ENCODE peak calls at places on chromosome 14, in four cellular contexts. T is GM23248; B is CD8-positive, alpha-beta memory T cell; S is effector memory CD4-positive, alpha-beta T cell. Z is an unnamed sample.

GRCh38 chr14:50064993-50065392 is 51.4 kb downstream of the VCPKMT start:
- DNase-seq in T (peak; percentile 68), S (peak; percentile 42), B (peak; percentile 36), Z (no peak)

GRCh38 chr14:95406756-95407155 is 87.0 kb upstream of the CLMN start:
- DNase-seq in T (no peak), B (no peak), S (no peak), Z (no peak)

GRCh38 chr14:72965249-72965648 is 39.0 kb downstream of the DCAF4 start:
- DNase-seq in S (no peak), B (no peak), T (peak; percentile 54), Z (no peak)

GRCh38 chr14:102262894-102263462 is 42.0 kb downstream of the MOK start:
- DNase-seq in T (peak; percentile 39), B (no peak), S (no peak), Z (no peak)

GRCh38 chr14:101195309-101195724 is 291.8 kb upstream of the RTL1 start:
- DNase-seq in B (no peak), S (no peak), T (no peak), Z (no peak)

GRCh38 chr14:65213316-65213715 is 111.0 kb upstream of the MAX start:
- DNase-seq in S (no peak), T (no peak), B (no peak), Z (no peak)

GRCh38 chr14:32594766-32595165 is 265.7 kb downstream of the AKAP6 start:
- DNase-seq in S (no peak), T (peak; percentile 87), B (no peak), Z (no peak)

GRCh38 chr14:54797986-54798385 is 104.6 kb downstream of the GCH1 start:
- DNase-seq in T (no peak), B (no peak), S (no peak), Z (no peak)

GRCh38 chr14:54699087-54699530 is 132.2 kb downstream of the SAMD4A start:
- DNase-seq in S (no peak), B (no peak), T (peak; percentile 70), Z (no peak)

GRCh38 chr14:87432698-87433097 is 560.3 kb downstream of the GALC start:
- DNase-seq in B (no peak), T (no peak), S (no peak), Z (no peak)

GRCh38 chr14:95741051-95741490 is 27.1 kb upstream of the TCL1A start:
- DNase-seq in S (no peak), B (no peak), T (peak; percentile 2), Z (no peak)

GRCh38 chr14:74141703-74142102 is 56.9 kb downstream of the LIN52 start:
- DNase-seq in B (no peak), S (no peak), T (peak; percentile 46), Z (no peak)

GRCh38 chr14:102370305-102370809 is 7.6 kb downstream of the TECPR2 start:
- DNase-seq in T (no peak), S (no peak), B (no peak), Z (no peak)

GRCh38 chr14:52791204-52792096 is at the start of gene GNPNAT1:
- DNase-seq in S (peak; percentile 85), T (peak; percentile 94), B (peak; percentile 89), Z (peak; percentile 80)

GRCh38 chr14:52786887-52787286 is 4.5 kb downstream of the GNPNAT1 start:
- DNase-seq in B (no peak), T (no peak), S (no peak), Z (no peak)

GRCh38 chr14:52790011-52790755 is 1.2 kb downstream of the GNPNAT1 start:
- DNase-seq in B (no peak), S (no peak), T (peak; percentile 33), Z (no peak)

GRCh38 chr14:52790756-52791203 is 627 bp downstream of the GNPNAT1 start:
- DNase-seq in T (peak; percentile 36), S (no peak), B (no peak), Z (no peak)

GRCh38 chr14:52789118-52789517 is 2.3 kb downstream of the GNPNAT1 start:
- DNase-seq in T (peak; percentile 23), B (no peak), S (no peak), Z (no peak)
- H3K4me3 ChIP-seq in T (peak overlapping the region; percentile 89), B (no peak overlapping the region), S (no peak overlapping the region), Z (peak overlapping the region; percentile 85)

DNA sequence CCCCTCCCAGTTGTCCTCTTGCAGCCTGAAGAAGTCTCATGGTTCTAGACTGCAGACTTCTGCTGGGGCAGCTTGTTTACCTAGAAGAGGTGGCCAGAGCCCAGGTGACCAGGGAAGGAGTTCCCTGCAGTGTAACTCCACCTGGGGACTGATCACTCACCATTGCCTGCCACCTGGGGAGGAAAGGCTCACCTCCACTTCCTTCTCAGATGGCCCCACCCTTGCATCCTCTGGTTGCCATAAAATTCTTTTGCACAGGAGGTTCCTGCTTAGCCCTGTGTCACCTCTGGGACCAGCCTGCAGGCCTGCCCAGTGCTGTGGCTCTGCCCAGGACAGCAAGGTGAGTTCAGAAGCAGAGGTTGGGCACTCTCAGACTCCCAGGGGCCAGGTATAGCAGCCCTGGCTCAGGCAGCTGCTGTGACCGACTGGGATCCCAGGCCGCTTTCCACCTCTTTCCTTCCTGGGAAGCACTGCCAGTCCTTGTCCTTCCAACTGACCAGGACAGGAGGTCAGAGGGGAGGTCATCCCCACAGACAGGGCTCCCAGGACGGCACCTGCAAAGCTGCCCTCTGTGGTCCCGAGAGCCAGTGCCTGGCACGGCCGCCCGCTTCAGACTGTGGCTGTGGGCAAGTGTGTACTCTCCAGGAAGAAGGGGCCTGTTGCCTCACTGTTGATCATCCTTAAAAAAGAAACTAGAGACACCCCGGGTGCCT is 79.6 kb upstream of the C14orf180 start:
- DNase-seq in S (no peak), T (no peak), B (no peak), Z (no peak)
- H3K9me3 ChIP-seq in S (no peaks in the 10 kb centered on the region), T (no peaks in the 10 kb centered on the region), B (no peaks in the 10 kb centered on the region), Z (peaks cover 11% of the 10 kb centered on the region)

GRCh38 chr14:61733972-61734371 is 28.2 kb upstream of the SNAPC1 start:
- DNase-seq in B (no peak), T (peak; percentile 61), S (no peak), Z (no peak)
- H3K36me3 ChIP-seq in B (peaks cover 59% of the 10 kb centered on the region), T (peaks cover 95% of the 10 kb centered on the region), S (peaks cover 62% of the 10 kb centered on the region), Z (peaks cover 20% of the 10 kb centered on the region)

GRCh38 chr14:91438845-91439244 is 21.2 kb upstream of the CCDC88C start:
- DNase-seq in T (no peak), S (no peak), B (no peak), Z (no peak)
- H3K4me3 ChIP-seq in T (no peak overlapping the region), S (no peak overlapping the region), B (no peak overlapping the region), Z (no peak overlapping the region)

DNA sequence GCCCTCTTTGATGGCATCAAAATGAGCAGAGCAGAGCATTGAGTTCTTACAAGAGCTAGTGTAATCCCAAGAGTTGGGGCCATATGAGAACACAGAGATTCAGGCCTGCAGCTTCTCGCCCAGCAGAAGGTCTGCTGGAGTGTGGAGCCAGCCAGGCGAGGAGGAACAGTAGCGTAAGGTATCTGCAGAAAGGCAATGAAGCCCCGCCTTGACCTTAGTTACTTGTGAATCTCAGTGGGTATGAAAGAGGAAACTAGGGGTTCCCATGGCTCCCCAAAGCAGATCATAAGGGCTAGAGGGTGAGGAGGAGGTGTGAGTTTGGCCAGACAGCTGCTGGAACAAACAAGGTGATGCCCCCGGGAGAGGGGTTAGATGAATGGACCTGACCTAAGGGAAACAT is 49.4 kb downstream of the SLC8A3 start:
- DNase-seq in T (no peak), B (no peak), S (no peak), Z (no peak)
- H3K9me3 ChIP-seq in T (no peaks in the 10 kb centered on the region), B (no peaks in the 10 kb centered on the region), S (no peaks in the 10 kb centered on the region), Z (no peaks in the 10 kb centered on the region)

GRCh38 chr14:68886109-68886434 is 93.0 kb downstream of the ACTN1 start:
- DNase-seq in T (no peak), S (no peak), B (no peak), Z (no peak)
- H3K36me3 ChIP-seq in T (peaks cover 87% of the 10 kb centered on the region), S (peaks cover 51% of the 10 kb centered on the region), B (peaks cover 25% of the 10 kb centered on the region), Z (peaks cover 83% of the 10 kb centered on the region)

GRCh38 chr14:22978873-22979671 is 3.3 kb downstream of the AJUBA start:
- DNase-seq in T (no peak), S (no peak), B (no peak), Z (no peak)
- H3K4me3 ChIP-seq in T (peak overlapping the region; percentile 75), S (no peak overlapping the region), B (no peak overlapping the region), Z (peak overlapping the region; percentile 16)

GRCh38 chr14:41349289-41349910 is 257.3 kb upstream of the LRFN5 start:
- DNase-seq in T (no peak), S (no peak), B (no peak), Z (no peak)
- H3K9me3 ChIP-seq in T (no peaks in the 10 kb centered on the region), S (no peaks in the 10 kb centered on the region), B (no peaks in the 10 kb centered on the region), Z (no peaks in the 10 kb centered on the region)

DNA sequence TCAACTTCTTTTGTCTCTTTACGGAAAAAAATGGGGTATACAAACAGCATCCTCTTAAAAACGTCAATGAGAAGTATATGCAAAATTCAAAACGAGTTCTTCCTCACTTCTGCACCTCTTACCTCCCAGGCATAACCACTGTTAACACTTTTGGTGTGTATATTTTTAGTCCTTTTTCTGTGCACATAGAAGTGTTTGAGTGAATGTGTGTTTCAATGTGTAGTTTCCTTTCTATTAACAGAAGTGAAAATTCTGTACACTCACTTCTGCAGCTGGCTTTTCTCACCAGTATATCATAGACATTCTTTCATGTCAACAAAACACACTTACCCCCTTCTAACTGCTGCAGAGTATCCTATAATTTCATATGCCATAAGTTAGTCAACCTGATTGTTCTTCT is 5.4 kb downstream of the UBR7 start:
- DNase-seq in B (no peak), S (no peak), T (no peak), Z (no peak)
- H3K36me3 ChIP-seq in B (peaks cover 9% of the 10 kb centered on the region), S (peaks cover 31% of the 10 kb centered on the region), T (peaks cover 14% of the 10 kb centered on the region), Z (peaks cover 35% of the 10 kb centered on the region)

GRCh38 chr14:81384900-81385299 is 15.2 kb downstream of the STON2 start:
- DNase-seq in S (no peak), B (no peak), T (peak; percentile 20), Z (no peak)
- H3K4me3 ChIP-seq in S (no peak overlapping the region), B (no peak overlapping the region), T (no peak overlapping the region), Z (no peak overlapping the region)